ENCODE peak calls at places on chromosomes 11 and 22, in five cellular contexts. B is GM06990; L is AG10803; J is activated naive CD4-positive, alpha-beta T cell treated with anti-CD3 and anti-CD28 coated beads, Interleukin-2, amount 50 U/mL, for 16 hours; T is T47D. X is an unnamed sample.

GRCh38 chr11:130448416-130449068 is at the start of gene ADAMTS15:
- DNase-seq in B (peak), L (peak), J (no peak), T (peak), X (peak)

GRCh38 chr11:702731-703461 is 3.1 kb upstream of the EPS8L2 start:
- DNase-seq in B (no peak), L (no peak), J (no peak), T (peak), X (peak)

GRCh38 chr11:123174196-123175183 is 20.6 kb downstream of the CLMP start:
- DNase-seq in B (no peak), L (peak), J (no peak), T (peak), X (no peak)

GRCh38 chr11:316031-316701 is 2.3 kb downstream of the IFITM1 start:
- DNase-seq in B (peak), L (no peak), J (no peak), T (no peak), X (no peak)

GRCh38 chr11:118572075-118572913 is at the start of gene ARCN1:
- DNase-seq in B (peak), L (peak), J (peak), T (peak), X (peak)

GRCh38 chr22:26479043-26479791 is 4.4 kb downstream of the HPS4 start:
- DNase-seq in B (no peak), L (no peak), J (no peak), T (no peak), X (peak)

GRCh38 chr11:45262900-45263299 is 23.2 kb downstream of the SYT13 start:
- DNase-seq in B (no peak), L (no peak), J (no peak), T (no peak), X (no peak)

GRCh38 chr11:90639687-90640086 is 416.8 kb upstream of the CHORDC1 start:
- DNase-seq in B (no peak), L (no peak), J (no peak), T (peak), X (no peak)

GRCh38 chr11:14541180-14541579 is 21.0 kb upstream of the PSMA1 start:
- DNase-seq in B (no peak), L (no peak), J (no peak), T (no peak), X (no peak)

GRCh38 chr11:69637956-69638871 is 2.7 kb upstream of the CCND1 start:
- DNase-seq in B (no peak), L (peak), J (no peak), T (peak), X (no peak)

GRCh38 chr11:103907548-103908455 is 128.6 kb upstream of the DDI1 start:
- DNase-seq in B (no peak), L (peak), J (no peak), T (no peak), X (no peak)